ENCODE peak calls at places on chromosomes 16 and 17, in ten cellular contexts. D, G, U, X, O, J, P, E, Q and F are unnamed samples.

GRCh38 chr17:58352843-58353719 is 1.1 kb upstream of the SUPT4H1 start:
- DNase-seq in G (peak), D (peak), X (peak), E (no peak), J (no peak), Q (peak), U (peak), O (no peak), P (peak), F (no peak)

GRCh38 chr17:50329716-50330115 is 16.2 kb upstream of the XYLT2 start:
- DNase-seq in U (no peak), Q (no peak), E (no peak), O (no peak), P (no peak), J (no peak), X (no peak), D (no peak), G (no peak), F (no peak)

GRCh38 chr17:28327031-28327607 is 8.1 kb downstream of the TMEM97 start:
- DNase-seq in D (no peak), P (peak), E (no peak), G (no peak), O (no peak), Q (no peak), U (no peak), X (peak), J (no peak), F (peak)

GRCh38 chr16:3578610-3579551 is 1.7 kb upstream of the NLRC3 start:
- DNase-seq in D (peak), X (peak), U (no peak), E (no peak), P (peak), Q (no peak), J (no peak), O (no peak), G (peak), F (peak)

GRCh38 chr17:73800893-73801292 is 156.6 kb upstream of the SDK2 start:
- DNase-seq in P (no peak), X (no peak), J (no peak), E (no peak), G (no peak), D (no peak), U (no peak), Q (no peak), O (no peak), F (no peak)

GRCh38 chr17:35082073-35082657 is 18.7 kb upstream of the RFFL start:
- DNase-seq in Q (no peak), J (no peak), P (no peak), U (peak), E (no peak), D (no peak), X (no peak), O (no peak), G (peak), F (peak)

GRCh38 chr16:3401719-3402397 is 843 bp downstream of the ZNF174 start:
- DNase-seq in G (peak), U (peak), E (no peak), D (no peak), J (no peak), X (no peak), Q (peak), P (no peak), O (no peak), F (no peak)

GRCh38 chr17:42055496-42055895 is 5.1 kb upstream of the C17orf113 start:
- DNase-seq in G (no peak), J (no peak), Q (no peak), E (no peak), X (no peak), P (no peak), U (peak), D (no peak), O (no peak), F (no peak)

GRCh38 chr16:526181-527014 is 1.1 kb upstream of the CAPN15 start:
- DNase-seq in Q (no peak), E (no peak), U (peak), P (no peak), G (peak), J (no peak), X (no peak), D (peak), O (peak), F (no peak)

GRCh38 chr16:83959621-83960434 is 6.8 kb downstream of the OSGIN1 start:
- DNase-seq in X (no peak), G (no peak), Q (no peak), P (no peak), D (no peak), J (no peak), U (no peak), O (no peak), E (no peak), F (no peak)

GRCh38 chr16:57023541-57024249 is 34.3 kb downstream of the NLRC5 start:
- DNase-seq in U (no peak), X (peak), E (no peak), O (no peak), J (peak), Q (no peak), G (no peak), D (peak), P (peak), F (no peak)

GRCh38 chr16:50255538-50255937 is 10.8 kb upstream of the ADCY7 start:
- DNase-seq in G (no peak), E (no peak), P (no peak), U (no peak), Q (no peak), D (peak), X (no peak), J (no peak), O (no peak), F (no peak)